ENCODE peak calls at places on chromosomes 11 and 22, in seven cellular contexts. One of them, this sample, is unnamed.

GRCh38 chr11:117735350-117735977 is 61.6 kb downstream of the DSCAML1 start:
- DNase-seq in NCI-H1105: no peak
- DNase-seq in globus pallidus: peak
- DNase-seq in T-helper 9 cell: no peak
- DNase-seq in GM19239: no peak
- DNase-seq in naive B cell: no peak
- DNase-seq in thoracic aorta: no peak
- DNase-seq in this sample: no peak

GRCh38 chr22:24875862-24876506 is 70.0 kb downstream of the SGSM1 start:
- DNase-seq in T-helper 9 cell: no peak
- DNase-seq in GM19239: no peak
- DNase-seq in NCI-H1105: no peak
- DNase-seq in naive B cell: no peak
- DNase-seq in globus pallidus: no peak
- DNase-seq in thoracic aorta: no peak
- DNase-seq in this sample: no peak

GRCh38 chr11:61711493-61711892 is 31.3 kb downstream of the DAGLA start:
- DNase-seq in naive B cell: no peak
- DNase-seq in NCI-H1105: no peak
- DNase-seq in GM19239: no peak
- DNase-seq in thoracic aorta: no peak
- DNase-seq in globus pallidus: no peak
- DNase-seq in T-helper 9 cell: no peak
- DNase-seq in this sample: no peak

GRCh38 chr11:109739374-109739773 is 317.4 kb downstream of the C11orf87 start:
- DNase-seq in naive B cell: no peak
- DNase-seq in globus pallidus: no peak
- DNase-seq in T-helper 9 cell: no peak
- DNase-seq in NCI-H1105: no peak
- DNase-seq in GM19239: no peak
- DNase-seq in thoracic aorta: no peak
- DNase-seq in this sample: no peak

GRCh38 chr11:14358729-14359439 is at the start of gene RRAS2:
- DNase-seq in NCI-H1105: peak
- DNase-seq in thoracic aorta: no peak
- DNase-seq in naive B cell: peak
- DNase-seq in globus pallidus: peak
- DNase-seq in GM19239: peak
- DNase-seq in T-helper 9 cell: peak
- DNase-seq in this sample: peak

GRCh38 chr22:49779226-49779625 is 48.4 kb downstream of the BRD1 start:
- DNase-seq in T-helper 9 cell: no peak
- DNase-seq in naive B cell: no peak
- DNase-seq in NCI-H1105: no peak
- DNase-seq in globus pallidus: no peak
- DNase-seq in thoracic aorta: no peak
- DNase-seq in GM19239: no peak
- DNase-seq in this sample: no peak

GRCh38 chr11:118113031-118113430 is 26.3 kb upstream of the SMIM35 start:
- DNase-seq in GM19239: no peak
- DNase-seq in globus pallidus: no peak
- DNase-seq in NCI-H1105: no peak
- DNase-seq in thoracic aorta: no peak
- DNase-seq in naive B cell: no peak
- DNase-seq in T-helper 9 cell: no peak
- DNase-seq in this sample: no peak

GRCh38 chr11:122229078-122229477 is 113.1 kb upstream of the BLID start:
- DNase-seq in T-helper 9 cell: no peak
- DNase-seq in thoracic aorta: no peak
- DNase-seq in NCI-H1105: no peak
- DNase-seq in naive B cell: no peak
- DNase-seq in GM19239: no peak
- DNase-seq in globus pallidus: peak
- DNase-seq in this sample: peak

GRCh38 chr11:125433454-125434121 is 62.5 kb downstream of the FEZ1 start:
- DNase-seq in thoracic aorta: no peak
- DNase-seq in naive B cell: no peak
- DNase-seq in NCI-H1105: peak
- DNase-seq in T-helper 9 cell: no peak
- DNase-seq in globus pallidus: peak
- DNase-seq in GM19239: peak
- DNase-seq in this sample: peak

GRCh38 chr11:2109541-2110019 is 29.6 kb downstream of the IGF2 start:
- DNase-seq in T-helper 9 cell: no peak
- DNase-seq in NCI-H1105: no peak
- DNase-seq in GM19239: no peak
- DNase-seq in thoracic aorta: no peak
- DNase-seq in globus pallidus: no peak
- DNase-seq in naive B cell: no peak
- DNase-seq in this sample: no peak

GRCh38 chr22:20324139-20324516 is 4.3 kb upstream of the DGCR6L start:
- DNase-seq in T-helper 9 cell: no peak
- DNase-seq in naive B cell: no peak
- DNase-seq in thoracic aorta: no peak
- DNase-seq in NCI-H1105: no peak
- DNase-seq in globus pallidus: no peak
- DNase-seq in GM19239: no peak
- DNase-seq in this sample: no peak

GRCh38 chr22:23888615-23889401 is 5.4 kb upstream of the MIF start:
- DNase-seq in naive B cell: no peak
- DNase-seq in globus pallidus: peak
- DNase-seq in T-helper 9 cell: no peak
- DNase-seq in NCI-H1105: no peak
- DNase-seq in thoracic aorta: no peak
- DNase-seq in GM19239: no peak
- DNase-seq in this sample: no peak

GRCh38 chr11:1308745-1309497 is 511 bp downstream of the TOLLIP start:
- DNase-seq in T-helper 9 cell: peak
- DNase-seq in naive B cell: no peak
- DNase-seq in NCI-H1105: no peak
- DNase-seq in thoracic aorta: no peak
- DNase-seq in globus pallidus: no peak
- DNase-seq in GM19239: no peak
- DNase-seq in this sample: no peak

GRCh38 chr11:8068605-8069221 is 12.3 kb upstream of the TUB start:
- DNase-seq in globus pallidus: no peak
- DNase-seq in thoracic aorta: no peak
- DNase-seq in naive B cell: no peak
- DNase-seq in NCI-H1105: peak
- DNase-seq in GM19239: no peak
- DNase-seq in T-helper 9 cell: no peak
- DNase-seq in this sample: peak

GRCh38 chr11:121577106-121577505 is 124.3 kb upstream of the SORL1-AS1 start:
- DNase-seq in NCI-H1105: no peak
- DNase-seq in GM19239: no peak
- DNase-seq in globus pallidus: no peak
- DNase-seq in naive B cell: no peak
- DNase-seq in thoracic aorta: no peak
- DNase-seq in T-helper 9 cell: no peak
- DNase-seq in this sample: no peak

GRCh38 chr11:119415517-119415916 is 7.5 kb downstream of the THY1 start:
- DNase-seq in T-helper 9 cell: no peak
- DNase-seq in GM19239: no peak
- DNase-seq in thoracic aorta: no peak
- DNase-seq in naive B cell: no peak
- DNase-seq in globus pallidus: no peak
- DNase-seq in NCI-H1105: no peak
- DNase-seq in this sample: no peak

GRCh38 chr22:32775957-32776356 is 25.5 kb upstream of the TIMP3 start:
- DNase-seq in T-helper 9 cell: no peak
- DNase-seq in GM19239: no peak
- DNase-seq in NCI-H1105: no peak
- DNase-seq in globus pallidus: no peak
- DNase-seq in naive B cell: no peak
- DNase-seq in thoracic aorta: no peak
- DNase-seq in this sample: no peak